ENCODE peak calls at places on chromosomes 2 and 18, in seven cellular contexts. I, K, J, G, U, S and F are unnamed samples.

GRCh38 chr18:69992776-69993175 is 45.1 kb upstream of the CD226 start:
- DNase-seq in I (peak), K (no peak), J (no peak), G (peak), U (no peak), S (peak), F (peak)

GRCh38 chr2:237485844-237486243 is 1.2 kb upstream of the MLPH start:
- DNase-seq in I (no peak), K (no peak), J (no peak), G (no peak), U (no peak), S (no peak), F (no peak)

GRCh38 chr2:210617732-210618330 is 61.4 kb downstream of the CPS1 start:
- DNase-seq in I (peak), K (peak), J (no peak), G (peak), U (no peak), S (peak), F (peak)

GRCh38 chr2:222380456-222380855 is 43.9 kb upstream of the SGPP2 start:
- DNase-seq in I (no peak), K (no peak), J (no peak), G (no peak), U (no peak), S (no peak), F (no peak)

GRCh38 chr2:72118386-72118785 is 29.3 kb downstream of the CYP26B1 start:
- DNase-seq in I (no peak), K (no peak), J (no peak), G (no peak), U (no peak), S (no peak), F (no peak)

GRCh38 chr2:144583741-144584453 is 64.0 kb upstream of the ZEB2 start:
- DNase-seq in I (peak), K (no peak), J (no peak), G (peak), U (no peak), S (peak), F (peak)

GRCh38 chr2:127576433-127577207 is 41.1 kb downstream of the MYO7B start:
- DNase-seq in I (peak), K (no peak), J (peak), G (no peak), U (peak), S (peak), F (peak)

GRCh38 chr2:239225921-239226561 is 174.8 kb downstream of the HDAC4 start:
- DNase-seq in I (peak), K (no peak), J (no peak), G (no peak), U (peak), S (peak), F (no peak)

GRCh38 chr2:140247451-140248205 is 1467.4 kb upstream of the NXPH2 start:
- DNase-seq in I (no peak), K (no peak), J (no peak), G (no peak), U (peak), S (peak), F (no peak)

GRCh38 chr2:46847185-46847710 is 68.4 kb downstream of the MCFD2 start:
- DNase-seq in I (peak), K (no peak), J (peak), G (peak), U (peak), S (peak), F (peak)

GRCh38 chr2:7992612-7993596 is 689.0 kb upstream of the ID2 start:
- DNase-seq in I (peak), K (peak), J (no peak), G (peak), U (no peak), S (peak), F (peak)

GRCh38 chr2:12399244-12399643 is 317.5 kb upstream of the TRIB2 start:
- DNase-seq in I (no peak), K (no peak), J (no peak), G (peak), U (no peak), S (no peak), F (peak)

GRCh38 chr2:15543541-15543940 is 17.6 kb downstream of the NBAS start:
- DNase-seq in I (no peak), K (no peak), J (no peak), G (no peak), U (no peak), S (no peak), F (no peak)

GRCh38 chr18:44080054-44080453 is 600.6 kb upstream of the SETBP1 start:
- DNase-seq in I (no peak), K (no peak), J (no peak), G (peak), U (no peak), S (peak), F (no peak)

GRCh38 chr18:35231052-35231451 is 9.8 kb upstream of the ZNF397 start:
- DNase-seq in I (peak), K (peak), J (peak), G (peak), U (peak), S (peak), F (peak)

GRCh38 chr2:216799873-216800421 is 59.9 kb downstream of the TNP1 start:
- DNase-seq in I (peak), K (no peak), J (peak), G (no peak), U (peak), S (no peak), F (peak)

GRCh38 chr2:149038442-149039212 is at the start of gene LYPD6B:
- DNase-seq in I (no peak), K (no peak), J (no peak), G (no peak), U (no peak), S (no peak), F (peak)

GRCh38 chr18:62485684-62486083 is 37.1 kb upstream of the ZCCHC2 start:
- DNase-seq in I (peak), K (no peak), J (no peak), G (peak), U (no peak), S (peak), F (peak)

GRCh38 chr2:196592331-196592911 is 47.1 kb upstream of the CCDC150 start:
- DNase-seq in I (peak), K (no peak), J (no peak), G (no peak), U (no peak), S (peak), F (peak)

GRCh38 chr18:6941988-6942387 is 175.6 kb downstream of the LAMA1 start:
- DNase-seq in I (no peak), K (no peak), J (no peak), G (no peak), U (no peak), S (no peak), F (no peak)

GRCh38 chr2:165911231-165911630 is 42.3 kb downstream of the TTC21B start:
- DNase-seq in I (peak), K (no peak), J (no peak), G (peak), U (no peak), S (peak), F (no peak)

GRCh38 chr18:26496528-26496927 is 51.8 kb downstream of the KCTD1 start:
- DNase-seq in I (no peak), K (no peak), J (no peak), G (no peak), U (no peak), S (no peak), F (no peak)

GRCh38 chr2:42128731-42129486 is 40.2 kb upstream of the EML4 start:
- DNase-seq in I (peak), K (no peak), J (no peak), G (no peak), U (no peak), S (no peak), F (no peak)

GRCh38 chr2:200263279-200263678 is 43.2 kb upstream of the SPATS2L start:
- DNase-seq in I (no peak), K (no peak), J (no peak), G (no peak), U (no peak), S (no peak), F (no peak)

GRCh38 chr2:203706403-203706802 is at the start of gene CD28:
- DNase-seq in I (no peak), K (no peak), J (peak), G (no peak), U (peak), S (no peak), F (no peak)

GRCh38 chr18:31103423-31103822 is 1.2 kb upstream of the DSC2 start:
- DNase-seq in I (no peak), K (no peak), J (no peak), G (peak), U (no peak), S (no peak), F (peak)

GRCh38 chr2:143696651-143697050 is 567.4 kb downstream of the ARHGAP15 start:
- DNase-seq in I (no peak), K (no peak), J (no peak), G (no peak), U (no peak), S (no peak), F (no peak)

GRCh38 chr2:192243488-192243887 is 48.8 kb upstream of the TMEFF2 start:
- DNase-seq in I (peak), K (no peak), J (no peak), G (peak), U (no peak), S (peak), F (peak)

GRCh38 chr2:240900141-240900860 is 4.3 kb upstream of the MAB21L4 start:
- DNase-seq in I (no peak), K (no peak), J (no peak), G (no peak), U (no peak), S (no peak), F (no peak)

GRCh38 chr2:98704499-98705332 is 26.2 kb downstream of the MGAT4A start:
- DNase-seq in I (no peak), K (no peak), J (no peak), G (no peak), U (no peak), S (no peak), F (no peak)

GRCh38 chr18:79954791-79955190 is 3.3 kb upstream of the SLC66A2 start:
- DNase-seq in I (no peak), K (no peak), J (peak), G (peak), U (peak), S (no peak), F (no peak)

GRCh38 chr2:215532844-215533243 is 97.0 kb upstream of the FN1 start:
- DNase-seq in I (peak), K (no peak), J (no peak), G (no peak), U (no peak), S (no peak), F (no peak)

GRCh38 chr2:100704156-100704555 is 115.8 kb upstream of the NPAS2 start:
- DNase-seq in I (no peak), K (no peak), J (no peak), G (no peak), U (no peak), S (no peak), F (no peak)

GRCh38 chr2:172102159-172102857 is 392 bp downstream of the DLX2 start:
- DNase-seq in I (peak), K (no peak), J (no peak), G (no peak), U (peak), S (peak), F (peak)

GRCh38 chr18:5309888-5310470 is 14.5 kb upstream of the ZBTB14 start:
- DNase-seq in I (no peak), K (no peak), J (no peak), G (no peak), U (no peak), S (no peak), F (no peak)

GRCh38 chr2:204160991-204161390 is 224.4 kb downstream of the ICOS start:
- DNase-seq in I (no peak), K (no peak), J (no peak), G (no peak), U (no peak), S (no peak), F (no peak)

DNA sequence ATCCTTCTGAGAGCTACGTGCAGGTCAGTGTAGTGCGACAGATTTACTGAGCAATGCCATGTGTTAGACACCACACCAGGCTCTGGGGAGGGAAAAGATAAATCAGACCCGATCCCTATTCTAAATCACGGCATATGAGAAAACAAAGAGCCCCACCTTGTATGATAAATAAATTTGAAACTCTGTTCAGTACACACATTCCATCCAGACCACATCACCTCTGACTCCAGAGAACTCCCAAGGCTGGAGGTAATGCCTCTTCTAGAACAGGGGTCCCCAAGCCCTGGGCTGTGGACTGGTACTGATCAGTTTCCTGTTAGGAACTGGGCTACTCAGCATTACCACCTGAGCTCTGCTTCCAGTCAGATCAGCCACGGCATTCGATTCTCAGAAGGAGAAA is 77.3 kb downstream of the QPCT start:
- DNase-seq in I (no peak), K (no peak), J (no peak), G (peak), U (no peak), S (no peak), F (peak)
- H3K4me3 ChIP-seq in I (no peak), K (no peak), J (no peak), G (no peak), U (no peak), S (no peak), F (no peak)

DNA sequence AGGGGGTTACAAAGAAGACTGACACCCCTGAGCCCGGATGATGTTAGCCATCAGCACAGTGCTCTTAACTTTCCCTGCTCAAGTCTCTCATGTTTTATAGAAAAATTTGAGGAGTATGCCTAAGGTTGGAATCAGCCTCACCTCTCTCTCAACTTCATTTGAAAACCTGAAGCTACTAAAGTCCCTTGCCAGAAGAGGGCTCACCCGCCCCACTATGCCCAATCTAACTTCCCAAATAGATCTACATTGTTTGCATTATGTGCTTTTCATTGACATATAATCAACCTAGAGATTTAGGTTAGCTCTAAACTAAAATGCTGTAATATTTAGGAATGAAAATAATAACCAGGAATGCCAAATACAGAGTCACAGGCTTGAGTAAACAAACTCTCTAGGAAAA is 305.4 kb downstream of the NCKAP5 start:
- DNase-seq in I (no peak), K (no peak), J (no peak), G (peak), U (no peak), S (no peak), F (peak)
- TF ChIP-seq CTCF in I (peak), K (no peak), J (no peak), G (peak), U (no peak), S (no peak), F (peak)

DNA sequence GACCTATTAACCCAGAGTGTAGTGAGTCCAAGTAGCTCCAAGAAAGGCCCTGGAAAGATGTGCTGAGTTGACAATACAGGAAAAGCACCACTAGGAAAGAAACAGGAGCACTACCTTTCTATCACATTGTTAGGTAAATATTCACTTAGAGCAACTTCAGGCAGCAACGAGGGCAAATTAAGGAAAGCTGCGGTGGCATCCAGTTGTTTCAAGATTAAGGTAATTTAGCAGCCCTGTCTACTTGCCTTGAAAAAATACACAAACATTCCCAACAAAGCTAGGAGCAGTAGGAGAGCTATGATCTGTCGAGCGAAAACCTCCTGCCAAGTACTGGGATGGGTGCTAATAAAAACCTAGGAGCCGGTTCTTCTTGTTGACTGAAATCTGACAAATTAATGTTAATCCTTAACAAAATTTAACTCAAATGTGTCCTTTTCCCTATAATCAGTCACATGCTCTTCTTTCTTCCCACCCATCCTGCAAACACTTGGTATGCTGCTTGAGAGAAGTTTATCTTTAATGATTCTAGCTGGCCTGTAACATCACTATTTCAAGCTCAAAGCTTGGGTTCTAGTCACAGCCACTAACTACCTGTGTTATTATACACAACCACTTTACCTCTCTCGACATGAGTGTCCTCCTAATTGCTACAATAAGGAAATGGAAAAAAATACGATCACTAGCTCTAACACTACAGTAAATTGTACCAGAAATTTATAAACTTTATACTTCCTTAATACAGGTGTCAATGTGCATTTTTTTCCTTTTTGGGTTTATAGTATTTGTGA is 2.0 kb downstream of the ACAA2 start:
- DNase-seq in I (no peak), K (no peak), J (no peak), G (no peak), U (no peak), S (no peak), F (no peak)
- H3K4me3 ChIP-seq in I (no peak), K (no peak), J (no peak), G (no peak), U (peak), S (peak), F (no peak)

DNA sequence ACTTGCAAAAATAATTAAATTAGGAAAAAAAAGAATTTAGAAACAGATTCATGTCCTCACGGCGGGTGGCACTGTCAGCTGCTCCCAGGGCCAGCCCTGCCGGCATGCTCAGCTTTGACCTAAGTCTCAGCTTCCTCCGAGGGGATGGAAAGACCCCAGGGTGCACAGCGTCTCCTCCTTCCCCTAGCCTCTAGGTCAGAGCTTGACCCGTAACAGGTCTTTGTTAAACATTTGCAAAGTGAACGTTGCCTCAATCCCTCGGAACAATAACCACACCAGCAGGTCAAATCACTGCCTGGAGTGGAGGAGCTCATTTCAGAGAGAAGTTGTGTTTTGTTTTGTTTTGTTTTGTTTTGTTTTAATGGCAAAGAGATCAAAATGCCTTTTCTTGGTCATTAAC is 171.3 kb downstream of the TMEM18 start:
- DNase-seq in I (no peak), K (no peak), J (no peak), G (no peak), U (no peak), S (no peak), F (no peak)
- TF ChIP-seq CTCF in I (no peak), K (no peak), J (no peak), G (no peak), U (no peak), S (no peak), F (no peak)

DNA sequence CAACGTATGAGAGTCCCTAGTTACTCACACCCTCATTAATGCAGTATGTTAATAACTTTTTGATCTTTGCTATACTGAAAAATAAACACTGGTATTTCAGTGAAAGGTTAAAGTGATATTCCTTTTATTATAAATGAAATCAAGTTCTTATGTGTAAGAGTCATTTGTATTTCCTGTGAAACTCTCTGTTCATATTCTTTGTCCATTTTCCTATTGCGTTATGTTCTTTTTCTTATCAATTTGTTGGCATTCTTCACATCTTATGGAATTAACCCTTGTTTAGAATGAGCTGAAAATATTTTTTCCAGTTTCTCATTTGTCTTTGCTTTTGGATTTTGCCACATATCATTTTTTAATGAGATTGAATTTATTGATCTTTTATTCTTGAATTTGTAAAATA is 44.8 kb downstream of the NDUFAF7 start:
- DNase-seq in I (no peak), K (no peak), J (no peak), G (no peak), U (no peak), S (peak), F (no peak)
- H3K4me3 ChIP-seq in I (no peak), K (no peak), J (no peak), G (no peak), U (no peak), S (no peak), F (no peak)

DNA sequence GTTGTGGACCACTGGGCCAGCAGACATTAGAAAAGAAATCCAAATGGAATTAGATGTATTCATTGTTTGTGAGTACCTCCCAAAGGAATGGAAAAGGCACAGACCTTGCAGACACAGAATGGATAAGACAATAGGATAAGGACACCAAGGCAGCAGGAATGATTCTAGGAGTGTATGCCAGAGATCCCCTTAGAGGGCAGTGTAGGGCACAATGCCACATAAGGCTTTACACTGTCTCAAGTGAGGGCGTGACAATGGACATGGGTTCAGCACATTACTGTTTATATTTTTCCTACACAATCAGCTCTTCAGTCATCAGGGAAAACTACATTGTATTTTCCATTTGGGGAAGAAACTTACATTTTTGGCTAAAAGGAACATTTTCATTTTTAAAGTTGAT is 250.9 kb downstream of the PTH2R start:
- DNase-seq in I (no peak), K (no peak), J (no peak), G (peak), U (no peak), S (no peak), F (peak)
- TF ChIP-seq CTCF in I (no peak), K (no peak), J (no peak), G (peak), U (no peak), S (no peak), F (no peak)

GRCh38 chr2:134275058-134275862 is 21.4 kb downstream of the MGAT5 start:
- DNase-seq in I (no peak), K (no peak), J (no peak), G (no peak), U (no peak), S (no peak), F (no peak)
- H3K4me3 ChIP-seq in I (no peak), K (no peak), J (no peak), G (no peak), U (no peak), S (no peak), F (no peak)